ENCODE peak calls at places on chromosome 5, in eight cellular contexts. W is transverse colon, R is RWPE2, Q is psoas muscle, X is K562, L is A549, U is IMR-90, P is lower lobe of right lung. V is an unnamed sample.

GRCh38 chr5:43685271-43685950 is 82.4 kb downstream of the NNT start:
- DNase-seq in W (no peak), R (no peak), Q (no peak), X (no peak), L (no peak), U (peak; percentile 65), P (no peak), V (no peak)

GRCh38 chr5:83050723-83051340 is 26.4 kb downstream of the TMEM167A start:
- DNase-seq in W (no peak), R (no peak), Q (no peak), X (no peak), L (no peak), U (no peak), P (no peak), V (no peak)

GRCh38 chr5:147567917-147568598 is 58.2 kb upstream of the DPYSL3 start:
- DNase-seq in W (no peak), R (no peak), Q (no peak), X (no peak), L (peak; percentile 11), U (peak; percentile 80), P (no peak), V (peak; percentile 32)

GRCh38 chr5:395156-395920 is 47.6 kb upstream of the EXOC3 start:
- DNase-seq in W (no peak), R (peak; percentile 62), Q (peak; percentile 43), X (no peak), L (no peak), U (peak; percentile 94), P (no peak), V (no peak)

GRCh38 chr5:139126711-139127111 is 71.5 kb downstream of the SIL1 start:
- DNase-seq in W (no peak), R (no peak), Q (no peak), X (no peak), L (no peak), U (no peak), P (no peak), V (no peak)

GRCh38 chr5:85000671-85001070 is 616.0 kb upstream of the EDIL3 start:
- DNase-seq in W (no peak), R (no peak), Q (no peak), X (no peak), L (no peak), U (peak; percentile 24), P (no peak), V (no peak)

GRCh38 chr5:147391781-147392180 is 118.1 kb downstream of the DPYSL3 start:
- DNase-seq in W (peak; percentile 48), R (no peak), Q (peak; percentile 76), X (no peak), L (peak; percentile 56), U (peak; percentile 84), P (no peak), V (peak; percentile 47)

GRCh38 chr5:58773744-58774441 is 191.0 kb downstream of the RAB3C start:
- DNase-seq in W (no peak), R (no peak), Q (peak; percentile 41), X (no peak), L (no peak), U (no peak), P (no peak), V (no peak)

GRCh38 chr5:81132381-81132780 is 100.7 kb upstream of the CKMT2 start:
- DNase-seq in W (no peak), R (no peak), Q (no peak), X (no peak), L (no peak), U (no peak), P (no peak), V (no peak)
- TF ChIP-seq CTCF in W (no peak), R (no peak), Q (no peak), X (no peak), L (no peak), U (no peak), P (no peak), V (no peak)

GRCh38 chr5:178417391-178417811 is 172.8 kb downstream of the COL23A1 start:
- DNase-seq in W (no peak), R (no peak), Q (no peak), X (peak; percentile 67), L (no peak), U (no peak), P (no peak), V (no peak)
- H3K9me3 ChIP-seq in W (no peaks in the 10 kb centered on the region), R (no peaks in the 10 kb centered on the region), Q (no peaks in the 10 kb centered on the region), X (no peaks in the 10 kb centered on the region), L (no peaks in the 10 kb centered on the region), U (peaks cover 12% of the 10 kb centered on the region), P (no peaks in the 10 kb centered on the region), V (no peaks in the 10 kb centered on the region)

GRCh38 chr5:177511181-177511580 is 1.6 kb upstream of the DOK3 start:
- DNase-seq in W (no peak), R (no peak), Q (no peak), X (no peak), L (no peak), U (no peak), P (no peak), V (no peak)

GRCh38 chr5:177509361-177509951 is at the start of gene DOK3:
- DNase-seq in W (peak; percentile 67), R (no peak), Q (no peak), X (peak; percentile 66), L (no peak), U (no peak), P (peak; percentile 82), V (no peak)

GRCh38 chr5:177511796-177512675 is 2.4 kb upstream of the DOK3 start:
- DNase-seq in W (no peak), R (no peak), Q (no peak), X (no peak), L (no peak), U (no peak), P (no peak), V (no peak)

GRCh38 chr5:177509991-177510566 is 453 bp upstream of the DOK3 start:
- DNase-seq in W (no peak), R (no peak), Q (no peak), X (no peak), L (no peak), U (no peak), P (no peak), V (no peak)

GRCh38 chr5:177510567-177511053 is 984 bp upstream of the DOK3 start:
- DNase-seq in W (peak; percentile 51), R (no peak), Q (no peak), X (no peak), L (no peak), U (no peak), P (peak; percentile 86), V (no peak)
- TF ChIP-seq CTCF in W (no peak), R (no peak), Q (no peak), X (no peak), L (no peak), U (no peak), P (no peak), V (no peak)

GRCh38 chr5:14574124-14574523 is 7.5 kb upstream of the OTULINL start:
- DNase-seq in W (no peak), R (no peak), Q (no peak), X (no peak), L (no peak), U (no peak), P (no peak), V (no peak)

GRCh38 chr5:14572384-14572783 is 9.2 kb upstream of the OTULINL start:
- DNase-seq in W (no peak), R (no peak), Q (no peak), X (no peak), L (no peak), U (no peak), P (no peak), V (no peak)

GRCh38 chr5:14577079-14577725 is 4.4 kb upstream of the OTULINL start:
- DNase-seq in W (no peak), R (no peak), Q (no peak), X (no peak), L (no peak), U (no peak), P (no peak), V (no peak)

GRCh38 chr5:14577964-14578363 is 3.6 kb upstream of the OTULINL start:
- DNase-seq in W (no peak), R (no peak), Q (no peak), X (no peak), L (peak; percentile 36), U (no peak), P (no peak), V (no peak)

GRCh38 chr5:14574891-14575496 is 6.6 kb upstream of the OTULINL start:
- DNase-seq in W (peak; percentile 80), R (no peak), Q (peak; percentile 55), X (no peak), L (peak; percentile 21), U (no peak), P (peak; percentile 53), V (no peak)
- H3K9me3 ChIP-seq in W (no peaks in the 10 kb centered on the region), R (no peaks in the 10 kb centered on the region), Q (no peaks in the 10 kb centered on the region), X (no peaks in the 10 kb centered on the region), L (no peaks in the 10 kb centered on the region), U (peaks cover 5% of the 10 kb centered on the region), P (no peaks in the 10 kb centered on the region), V (no peaks in the 10 kb centered on the region)

GRCh38 chr5:18024542-18024941 is 390.3 kb downstream of the TAF11L14 start:
- DNase-seq in W (no peak), R (no peak), Q (no peak), X (no peak), L (no peak), U (no peak), P (no peak), V (no peak)
- TF ChIP-seq CTCF in W (no peak), R (no peak), Q (no peak), X (no peak), L (no peak), U (no peak), P (no peak), V (no peak)

DNA sequence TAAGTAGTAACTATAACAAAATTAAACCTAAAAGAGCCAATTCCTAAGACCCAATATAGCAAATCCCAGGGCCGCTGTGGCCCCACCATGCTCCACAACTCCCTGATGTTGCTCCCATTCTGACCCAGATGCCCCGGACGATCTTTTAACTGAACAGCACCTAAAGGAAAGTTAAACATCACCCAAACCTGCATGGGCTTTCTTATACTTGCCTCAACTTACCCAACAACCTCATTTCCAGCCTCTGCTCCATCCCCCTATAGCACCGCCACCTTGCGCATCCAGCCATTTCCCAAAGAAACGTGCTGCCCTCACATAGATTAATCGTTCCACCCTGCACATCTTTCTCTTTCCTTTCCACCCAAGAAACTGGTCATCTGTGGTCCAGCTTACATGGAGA is 54.6 kb downstream of the ZNF354C start:
- DNase-seq in W (no peak), R (peak; percentile 11), Q (no peak), X (no peak), L (no peak), U (no peak), P (no peak), V (no peak)
- H3K9me3 ChIP-seq in W (peaks cover 28% of the 10 kb centered on the region), R (peaks cover 19% of the 10 kb centered on the region), Q (peaks cover 32% of the 10 kb centered on the region), X (no peaks in the 10 kb centered on the region), L (peaks cover 15% of the 10 kb centered on the region), U (peaks cover 39% of the 10 kb centered on the region), P (peaks cover 34% of the 10 kb centered on the region), V (peaks cover 4% of the 10 kb centered on the region)

DNA sequence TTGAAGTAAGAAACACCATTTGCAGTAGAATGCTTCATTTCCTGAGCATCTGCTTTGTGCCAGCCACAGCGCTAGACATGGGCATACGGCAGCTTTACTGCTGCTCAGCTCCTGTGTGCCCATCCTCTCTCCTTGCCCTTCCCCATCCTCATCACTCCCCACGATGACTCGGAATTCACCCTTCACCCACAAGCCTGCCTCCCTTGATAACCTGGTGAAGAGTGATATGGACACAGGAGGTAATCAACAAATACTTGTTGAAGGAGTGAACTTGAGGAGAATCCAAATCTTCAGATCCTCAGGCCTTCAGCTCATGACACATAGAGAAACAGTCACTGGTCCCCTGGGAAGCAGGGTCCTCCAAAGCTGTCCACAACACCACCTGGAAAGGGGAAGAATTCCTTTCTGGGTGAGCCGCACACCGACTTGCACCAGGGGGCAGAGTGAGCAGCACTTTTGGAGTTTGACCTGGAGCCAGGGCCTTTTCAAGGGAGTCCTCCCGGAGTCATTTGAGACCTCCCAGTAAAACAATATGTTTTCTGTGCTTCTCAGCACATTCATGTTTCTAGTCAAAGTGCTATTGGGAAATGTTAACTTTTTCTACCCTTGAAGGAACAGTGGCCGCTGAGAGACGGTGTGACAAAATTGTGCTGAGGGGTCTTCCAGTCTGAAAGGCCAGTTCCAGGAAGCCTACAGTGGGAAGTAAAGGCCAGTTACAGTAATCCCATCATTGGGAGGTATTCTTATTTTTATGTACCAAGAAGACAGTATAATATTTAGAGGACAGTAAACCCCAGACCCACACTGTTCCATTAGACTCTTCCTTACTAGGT is 332.3 kb downstream of the CWC27 start:
- DNase-seq in W (peak; percentile 65), R (no peak), Q (peak; percentile 65), X (peak; percentile 69), L (peak; percentile 63), U (peak; percentile 86), P (peak; percentile 49), V (peak; percentile 73)
- TF ChIP-seq CTCF in W (peak; percentile 39), R (peak; percentile 83), Q (peak; percentile 51), X (peak; percentile 84), L (peak; percentile 56), U (peak; percentile 67), P (peak; percentile 65), V (peak; percentile 80)